ENCODE peak calls at places on chromosome 21, in eight cellular contexts. V is esophagus squamous epithelium; X is CD4-positive, alpha-beta T cell; N is astrocyte; E is testis; D is spleen; Z is right cardiac atrium; W is pancreas. R is an unnamed sample.
A peak's percentile ranks its signal among the peaks of the same experiment; 100 is the strongest.

GRCh38 chr21:31781737-31782136 is 49.8 kb upstream of the SCAF4 start:
- DNase-seq in V (no peak), X (no peak), N (peak; percentile 13), E (peak; percentile 70), D (no peak), Z (peak; percentile 59), W (peak; percentile 12), R (peak; percentile 43)

GRCh38 chr21:42656872-42657271 is 3.5 kb downstream of the PDE9A start:
- DNase-seq in V (no peak), X (no peak), N (no peak), E (no peak), D (peak; percentile 59), Z (peak; percentile 24), W (no peak), R (no peak)

GRCh38 chr21:44854391-44854663 is 19.2 kb downstream of the PTTG1IP start:
- DNase-seq in V (no peak), X (peak; percentile 33), N (no peak), E (no peak), D (no peak), Z (no peak), W (no peak), R (no peak)

GRCh38 chr21:31360717-31361116 is 16.7 kb upstream of the TIAM1 start:
- DNase-seq in V (no peak), X (no peak), N (no peak), E (no peak), D (no peak), Z (no peak), W (no peak), R (no peak)

GRCh38 chr21:26115346-26115745 is 55.2 kb downstream of the APP start:
- DNase-seq in V (no peak), X (no peak), N (no peak), E (no peak), D (no peak), Z (no peak), W (peak; percentile 25), R (no peak)

GRCh38 chr21:44448651-44449131 is 6.6 kb upstream of the LRRC3 start:
- DNase-seq in V (no peak), X (no peak), N (no peak), E (no peak), D (peak; percentile 57), Z (peak; percentile 39), W (no peak), R (peak; percentile 7)

GRCh38 chr21:44271558-44271957 is 9.9 kb upstream of the DNMT3L start:
- DNase-seq in V (no peak), X (no peak), N (no peak), E (no peak), D (no peak), Z (peak; percentile 25), W (no peak), R (no peak)

GRCh38 chr21:40765771-40766170 is 81.2 kb downstream of the DSCAM start:
- DNase-seq in V (no peak), X (no peak), N (no peak), E (no peak), D (no peak), Z (no peak), W (no peak), R (no peak)

GRCh38 chr21:42525228-42525604 is 11.6 kb downstream of the SLC37A1 start:
- DNase-seq in V (no peak), X (no peak), N (no peak), E (no peak), D (no peak), Z (no peak), W (no peak), R (no peak)

GRCh38 chr21:22096314-22096713 is 1098.1 kb downstream of the NCAM2 start:
- DNase-seq in V (no peak), X (no peak), N (no peak), E (no peak), D (no peak), Z (no peak), W (no peak), R (no peak)

GRCh38 chr21:38448619-38449186 is 49.6 kb downstream of the ERG start:
- DNase-seq in V (no peak), X (no peak), N (no peak), E (no peak), D (no peak), Z (no peak), W (no peak), R (no peak)

GRCh38 chr21:42583150-42583991 is 69.7 kb downstream of the SLC37A1 start:
- DNase-seq in V (no peak), X (no peak), N (no peak), E (no peak), D (peak; percentile 58), Z (peak; percentile 25), W (no peak), R (no peak)

GRCh38 chr21:20647603-20648002 is 350.6 kb upstream of the NCAM2 start:
- DNase-seq in V (no peak), X (no peak), N (no peak), E (no peak), D (no peak), Z (no peak), W (no peak), R (no peak)

GRCh38 chr21:31335957-31336738 is 7.9 kb downstream of the TIAM1 start:
- DNase-seq in V (no peak), X (no peak), N (peak; percentile 96), E (no peak), D (no peak), Z (no peak), W (no peak), R (no peak)

GRCh38 chr21:44990921-44991320 is 51.1 kb downstream of the SLX9 start:
- DNase-seq in V (no peak), X (no peak), N (no peak), E (no peak), D (peak; percentile 66), Z (peak; percentile 55), W (no peak), R (no peak)

GRCh38 chr21:15976807-15977206 is 247.0 kb downstream of the USP25 start:
- DNase-seq in V (no peak), X (no peak), N (no peak), E (no peak), D (no peak), Z (no peak), W (no peak), R (no peak)

GRCh38 chr21:42556960-42557359 is 43.3 kb downstream of the SLC37A1 start:
- DNase-seq in V (no peak), X (no peak), N (no peak), E (peak; percentile 33), D (peak; percentile 69), Z (no peak), W (no peak), R (peak; percentile 10)

GRCh38 chr21:15199940-15200339 is 135.1 kb upstream of the NRIP1 start:
- DNase-seq in V (no peak), X (no peak), N (no peak), E (no peak), D (no peak), Z (no peak), W (no peak), R (no peak)

GRCh38 chr21:37710555-37711293 is 205.5 kb downstream of the KCNJ6 start:
- DNase-seq in V (no peak), X (no peak), N (no peak), E (no peak), D (no peak), Z (no peak), W (no peak), R (no peak)

DNA sequence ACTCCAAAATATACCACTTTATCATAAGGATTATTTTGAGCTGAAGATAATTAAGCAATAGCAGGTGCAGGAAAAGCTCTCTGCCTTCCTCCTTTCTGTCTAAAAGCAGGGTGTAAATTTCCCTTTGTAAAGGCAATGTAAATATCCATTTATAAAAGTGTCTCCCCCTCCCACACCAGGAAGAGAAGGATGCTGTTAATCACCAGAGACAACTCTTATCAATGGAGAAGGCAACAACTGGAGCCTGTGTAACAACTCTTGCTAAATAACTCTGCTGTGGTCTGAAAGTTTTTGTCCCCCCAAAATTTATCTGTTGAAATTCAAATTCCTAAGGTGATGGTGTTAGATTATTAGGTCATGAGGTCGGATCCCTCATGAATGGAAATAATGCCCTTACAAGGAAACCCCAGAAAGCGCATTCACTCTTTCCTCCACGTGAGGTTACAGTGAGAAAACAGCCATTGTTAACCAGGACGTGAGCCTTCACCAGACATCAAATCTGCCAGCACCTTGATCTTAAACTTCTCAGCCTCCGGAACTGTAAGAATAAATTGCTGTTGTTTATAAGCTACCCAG is 142.0 kb upstream of the CXADR start:
- DNase-seq in V (no peak), X (no peak), N (no peak), E (no peak), D (no peak), Z (no peak), W (no peak), R (no peak)
- H3K27ac ChIP-seq in V (peak overlapping the region; percentile 50), X (no peak overlapping the region), N (no peak overlapping the region), E (no peak overlapping the region), D (no peak overlapping the region), Z (no peak overlapping the region), W (no peak overlapping the region), R (no peak overlapping the region)

GRCh38 chr21:34724857-34725195 is 56.0 kb downstream of the CLIC6 start:
- DNase-seq in V (no peak), X (no peak), N (peak; percentile 23), E (no peak), D (no peak), Z (no peak), W (no peak), R (no peak)
- H3K27ac ChIP-seq in V (no peak overlapping the region), X (no peak overlapping the region), N (no peak overlapping the region), E (no peak overlapping the region), D (no peak overlapping the region), Z (no peak overlapping the region), W (peak overlapping the region; percentile 14), R (no peak overlapping the region)

DNA sequence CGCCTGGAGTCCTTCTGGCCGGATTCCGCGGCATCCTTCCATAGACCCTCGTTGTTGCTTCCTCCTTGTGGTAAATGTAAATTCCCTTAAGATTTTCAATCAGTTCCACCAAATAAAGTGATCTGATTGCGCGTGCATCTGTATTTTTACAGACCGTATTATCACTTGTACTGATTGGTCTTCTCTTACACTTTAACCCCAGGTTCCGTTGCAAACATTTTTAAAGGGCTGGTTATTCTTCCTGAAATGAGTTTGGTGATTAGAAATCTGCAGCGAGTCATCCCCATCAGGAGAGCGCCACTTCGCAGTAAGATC is 483 bp downstream of the YBEY start:
- DNase-seq in V (no peak), X (no peak), N (no peak), E (no peak), D (no peak), Z (no peak), W (no peak), R (no peak)
- H3K27ac ChIP-seq in V (peak overlapping the region; percentile 96), X (peak overlapping the region; percentile 72), N (peak overlapping the region; percentile 87), E (peak overlapping the region; percentile 95), D (peak overlapping the region; percentile 98), Z (peak overlapping the region; percentile 77), W (peak overlapping the region; percentile 93), R (peak overlapping the region; percentile 81)

GRCh38 chr21:39474545-39474944 is 22.8 kb downstream of the SH3BGR start:
- DNase-seq in V (no peak), X (no peak), N (no peak), E (no peak), D (no peak), Z (no peak), W (no peak), R (no peak)
- H3K27ac ChIP-seq in V (no peak overlapping the region), X (no peak overlapping the region), N (no peak overlapping the region), E (no peak overlapping the region), D (no peak overlapping the region), Z (no peak overlapping the region), W (no peak overlapping the region), R (no peak overlapping the region)

R was measured in adrenal gland.